ENCODE peak calls at places on chromosomes 5 and 9, in six cellular contexts. B is upper lobe of right lung; P is PC-3; A is HepG2; U is CD4-positive, CD25-positive, alpha-beta regulatory T cell; R is lower lobe of right lung. T is an unnamed sample.
A peak's percentile ranks its signal among the peaks of the same experiment; 100 is the strongest.

GRCh38 chr9:38371495-38371894 is 21.0 kb upstream of the ALDH1B1 start:
- DNase-seq in B (no peak), P (peak; percentile 63), A (peak; percentile 76), U (no peak), R (no peak), T (no peak)

GRCh38 chr5:58447231-58447630 is 12.7 kb downstream of the PLK2 start:
- DNase-seq in B (no peak), P (no peak), A (no peak), U (no peak), R (no peak), T (no peak)

GRCh38 chr9:3028535-3028934 is 184.6 kb upstream of the PUM3 start:
- DNase-seq in B (no peak), P (peak; percentile 3), A (no peak), U (no peak), R (no peak), T (no peak)

GRCh38 chr9:98974994-98975712 is 31.4 kb downstream of the COL15A1 start:
- DNase-seq in B (peak; percentile 93), P (peak; percentile 84), A (peak; percentile 34), U (peak; percentile 58), R (peak; percentile 90), T (peak; percentile 71)

GRCh38 chr9:12457237-12457636 is 235.9 kb upstream of the TYRP1 start:
- DNase-seq in B (no peak), P (no peak), A (no peak), U (no peak), R (no peak), T (no peak)

GRCh38 chr9:85404911-85405580 is 336.7 kb downstream of the AGTPBP1 start:
- DNase-seq in B (no peak), P (peak; percentile 67), A (no peak), U (no peak), R (no peak), T (no peak)

GRCh38 chr5:59236448-59236847 is 653.6 kb downstream of the RAB3C start:
- DNase-seq in B (no peak), P (no peak), A (no peak), U (no peak), R (no peak), T (no peak)

GRCh38 chr5:75052461-75053285 is at the start of gene GCNT4:
- DNase-seq in B (peak; percentile 84), P (peak; percentile 24), A (no peak), U (peak; percentile 40), R (peak; percentile 74), T (peak; percentile 53)

GRCh38 chr5:143986567-143987242 is 174.7 kb downstream of the HMHB1 start:
- DNase-seq in B (no peak), P (no peak), A (no peak), U (no peak), R (no peak), T (no peak)

GRCh38 chr5:167777746-167778145 is 513.7 kb upstream of the WWC1 start:
- DNase-seq in B (no peak), P (no peak), A (no peak), U (no peak), R (no peak), T (no peak)

GRCh38 chr5:177131711-177132503 is 1.7 kb upstream of the NSD1 start:
- DNase-seq in B (peak; percentile 66), P (no peak), A (no peak), U (no peak), R (peak; percentile 48), T (no peak)

GRCh38 chr5:124263680-124264491 is 482.6 kb downstream of the ZNF608 start:
- DNase-seq in B (no peak), P (peak; percentile 36), A (no peak), U (no peak), R (no peak), T (no peak)

GRCh38 chr5:32443145-32443540 is 1.4 kb downstream of the ZFR start:
- DNase-seq in B (no peak), P (peak; percentile 41), A (no peak), U (peak; percentile 10), R (no peak), T (peak; percentile 43)

GRCh38 chr5:166529200-166529599 is 1762.2 kb upstream of the WWC1 start:
- DNase-seq in B (no peak), P (no peak), A (no peak), U (no peak), R (no peak), T (no peak)

GRCh38 chr5:52961238-52961637 is 27.9 kb upstream of the ITGA2 start:
- DNase-seq in B (no peak), P (no peak), A (no peak), U (no peak), R (no peak), T (no peak)

GRCh38 chr9:87874320-87874655 is 8.4 kb upstream of the SPATA31E1 start:
- DNase-seq in B (no peak), P (no peak), A (no peak), U (no peak), R (no peak), T (no peak)

GRCh38 chr5:83077662-83078261 is 415 bp downstream of the XRCC4 start:
- DNase-seq in B (no peak), P (no peak), A (peak; percentile 64), U (peak; percentile 7), R (no peak), T (no peak)

GRCh38 chr5:9850456-9850855 is 220.3 kb upstream of the TAS2R1 start:
- DNase-seq in B (no peak), P (no peak), A (no peak), U (no peak), R (no peak), T (no peak)

GRCh38 chr5:13331585-13331984 is 612.9 kb downstream of the DNAH5 start:
- DNase-seq in B (no peak), P (no peak), A (no peak), U (no peak), R (peak; percentile 35), T (no peak)

GRCh38 chr5:150556106-150556505 is 48.2 kb downstream of the NDST1 start:
- DNase-seq in B (no peak), P (no peak), A (no peak), U (no peak), R (no peak), T (no peak)

GRCh38 chr5:72988769-72989168 is 32.9 kb downstream of the FCHO2 start:
- DNase-seq in B (no peak), P (no peak), A (no peak), U (no peak), R (no peak), T (no peak)

GRCh38 chr5:72991394-72991793 is 35.6 kb downstream of the FCHO2 start:
- DNase-seq in B (no peak), P (no peak), A (no peak), U (no peak), R (no peak), T (no peak)

GRCh38 chr5:72985719-72986118 is 29.9 kb downstream of the FCHO2 start:
- DNase-seq in B (no peak), P (no peak), A (no peak), U (no peak), R (no peak), T (no peak)
- H3K4me1 ChIP-seq in B (no peaks in the 10 kb centered on the region), P (no peaks in the 10 kb centered on the region), A (no peaks in the 10 kb centered on the region), U (no peaks in the 10 kb centered on the region), R (no peaks in the 10 kb centered on the region), T (no peaks in the 10 kb centered on the region)

GRCh38 chr5:3312299-3312698 is 283.3 kb upstream of the IRX1 start:
- DNase-seq in B (no peak), P (no peak), A (no peak), U (no peak), R (no peak), T (no peak)
- H3K9me3 ChIP-seq in B (no peaks in the 10 kb centered on the region), P (peaks cover 8% of the 10 kb centered on the region), A (peaks cover 27% of the 10 kb centered on the region), U (peaks cover 5% of the 10 kb centered on the region), R (no peaks in the 10 kb centered on the region), T (no peaks in the 10 kb centered on the region)

DNA sequence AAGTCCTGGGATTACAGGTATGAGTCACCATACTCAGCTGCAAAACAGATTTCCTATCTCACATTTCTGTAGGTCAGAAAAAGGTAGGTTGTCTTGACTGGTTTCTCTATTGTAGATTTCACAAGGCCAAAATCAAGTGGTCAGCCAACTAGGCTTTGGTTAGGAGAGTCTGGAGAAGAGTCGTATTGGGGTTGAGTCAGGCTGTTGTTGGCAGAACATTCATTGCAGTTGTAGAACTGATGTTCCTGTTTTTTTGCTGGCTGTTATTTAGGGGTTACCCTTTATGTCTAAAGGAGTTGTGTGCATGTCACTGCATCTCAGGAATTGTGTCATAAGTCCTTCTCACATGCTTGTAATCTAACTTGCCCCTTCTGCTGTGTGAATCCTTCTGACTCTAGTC is 814.2 kb upstream of the GRAMD2B start:
- DNase-seq in B (no peak), P (no peak), A (no peak), U (no peak), R (no peak), T (no peak)
- H3K4me1 ChIP-seq in B (no peaks in the 10 kb centered on the region), P (no peaks in the 10 kb centered on the region), A (no peaks in the 10 kb centered on the region), U (no peaks in the 10 kb centered on the region), R (no peaks in the 10 kb centered on the region), T (no peaks in the 10 kb centered on the region)

DNA sequence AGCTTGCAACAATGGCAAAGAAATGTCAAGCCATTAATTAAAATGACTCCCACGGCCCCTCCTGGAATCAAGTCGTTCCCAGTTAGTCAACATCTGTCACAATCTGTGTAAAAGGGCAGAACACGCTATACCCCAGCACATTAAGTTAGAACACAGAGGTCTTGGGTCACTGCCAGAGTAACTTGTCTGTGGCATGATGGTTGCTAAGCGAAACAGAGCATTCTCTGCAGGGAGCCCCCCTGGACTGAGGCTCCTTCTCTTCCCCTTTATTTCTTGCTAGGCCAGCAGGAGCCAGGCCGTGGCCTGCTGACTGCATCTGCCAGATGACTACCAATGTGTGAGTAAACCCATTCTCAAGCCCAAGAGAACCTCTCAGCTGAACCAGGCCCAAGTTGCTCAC is 51.9 kb upstream of the ZBED3 start:
- DNase-seq in B (no peak), P (no peak), A (no peak), U (no peak), R (no peak), T (no peak)
- H3K9me3 ChIP-seq in B (no peaks in the 10 kb centered on the region), P (no peaks in the 10 kb centered on the region), A (no peaks in the 10 kb centered on the region), U (no peaks in the 10 kb centered on the region), R (no peaks in the 10 kb centered on the region), T (no peaks in the 10 kb centered on the region)

DNA sequence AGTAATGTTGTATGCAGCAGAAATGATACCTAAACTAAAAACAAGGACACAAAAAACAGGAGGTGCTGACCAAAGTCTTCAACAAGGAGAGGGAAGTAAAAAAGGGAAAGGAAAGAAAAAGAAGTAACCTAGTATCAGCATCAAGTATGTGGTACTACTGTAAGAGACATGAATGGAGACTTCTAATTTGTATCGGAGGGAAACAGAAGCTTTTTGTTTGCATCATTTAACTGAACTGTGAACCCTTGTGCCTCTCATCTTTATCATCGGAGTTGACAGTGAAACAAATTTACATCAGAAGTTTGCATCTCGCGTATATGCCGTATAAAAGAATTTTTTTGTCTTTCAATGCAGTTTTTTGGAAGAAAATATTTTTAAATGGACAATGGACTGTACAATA is 6.3 kb downstream of the SRP19 start:
- DNase-seq in B (no peak), P (no peak), A (no peak), U (no peak), R (no peak), T (no peak)
- H3K4me1 ChIP-seq in B (peaks cover 17% of the 10 kb centered on the region), P (peaks cover 11% of the 10 kb centered on the region), A (peaks cover 30% of the 10 kb centered on the region), U (peaks cover 21% of the 10 kb centered on the region), R (peaks cover 15% of the 10 kb centered on the region), T (peaks cover 45% of the 10 kb centered on the region)